ENCODE peak calls at places on chromosomes 16 and 17, in four cellular contexts. C is GM12864, B is lower leg skin, J is cardiac muscle cell. F is an unnamed sample.

GRCh38 chr17:77325537-77325825 is 184.7 kb downstream of the SEC14L1 start:
- DNase-seq in C (no peak), B (no peak), J (no peak), F (no peak)

GRCh38 chr16:8623634-8624033 is 2.1 kb downstream of the METTL22 start:
- DNase-seq in C (no peak), B (no peak), J (no peak), F (no peak)

GRCh38 chr17:81869221-81870154 is 1.6 kb downstream of the ARHGDIA start:
- DNase-seq in C (no peak), B (no peak), J (peak; percentile 72), F (peak; percentile 71)

GRCh38 chr17:40824015-40824832 is 1.8 kb upstream of the KRT10 start:
- DNase-seq in C (no peak), B (no peak), J (no peak), F (no peak)

GRCh38 chr17:82229686-82230626 is 1.1 kb downstream of the SLC16A3 start:
- DNase-seq in C (no peak), B (peak; percentile 87), J (peak; percentile 51), F (no peak)

GRCh38 chr17:48625502-48626201 is 506 bp downstream of the HOXB9 start:
- DNase-seq in C (no peak), B (no peak), J (no peak), F (no peak)

GRCh38 chr17:8155341-8156173 is 3.4 kb upstream of the PER1 start:
- DNase-seq in C (no peak), B (peak; percentile 85), J (peak; percentile 45), F (no peak)

GRCh38 chr17:33968350-33969044 is 286.6 kb upstream of the CCL2 start:
- DNase-seq in C (peak; percentile 82), B (no peak), J (no peak), F (peak; percentile 7)

DNA sequence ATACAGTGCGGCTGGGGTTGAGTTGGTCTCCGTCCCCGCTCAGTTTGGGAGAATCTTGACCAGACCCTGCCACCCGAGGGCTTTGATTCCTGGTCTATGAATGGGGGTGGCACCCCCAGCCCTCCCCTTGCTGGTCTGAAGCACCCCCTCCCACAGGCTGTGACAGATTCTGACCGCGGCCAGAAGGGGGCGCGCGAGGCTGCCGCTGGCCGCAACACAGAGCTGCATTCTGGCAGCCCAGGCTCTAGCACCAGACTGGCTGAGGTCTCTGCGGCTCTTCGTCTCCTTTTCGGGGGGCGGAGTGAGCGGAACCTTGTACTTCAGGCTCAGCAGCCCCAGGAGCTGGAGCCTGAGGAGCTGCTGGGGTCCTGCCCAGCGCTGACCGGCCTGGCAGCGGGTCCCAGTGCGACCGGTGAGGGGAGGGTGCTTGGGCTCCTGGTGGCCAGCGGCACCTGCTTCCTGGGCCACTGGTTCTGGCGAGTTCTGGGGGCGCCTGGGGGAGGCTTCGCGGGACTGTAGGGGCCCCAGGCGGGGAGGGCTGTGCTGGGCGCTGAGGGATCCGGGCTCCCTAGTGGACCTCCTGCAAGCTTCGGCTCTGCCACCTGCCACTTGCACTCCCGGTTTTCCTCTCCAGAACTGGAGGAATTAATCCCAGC is 1011.6 kb downstream of the KCNJ18 start:
- DNase-seq in C (no peak), B (no peak), J (no peak), F (no peak)
- TF ChIP-seq CTCF in C (no peak), B (no peak), J (no peak), F (no peak)

DNA sequence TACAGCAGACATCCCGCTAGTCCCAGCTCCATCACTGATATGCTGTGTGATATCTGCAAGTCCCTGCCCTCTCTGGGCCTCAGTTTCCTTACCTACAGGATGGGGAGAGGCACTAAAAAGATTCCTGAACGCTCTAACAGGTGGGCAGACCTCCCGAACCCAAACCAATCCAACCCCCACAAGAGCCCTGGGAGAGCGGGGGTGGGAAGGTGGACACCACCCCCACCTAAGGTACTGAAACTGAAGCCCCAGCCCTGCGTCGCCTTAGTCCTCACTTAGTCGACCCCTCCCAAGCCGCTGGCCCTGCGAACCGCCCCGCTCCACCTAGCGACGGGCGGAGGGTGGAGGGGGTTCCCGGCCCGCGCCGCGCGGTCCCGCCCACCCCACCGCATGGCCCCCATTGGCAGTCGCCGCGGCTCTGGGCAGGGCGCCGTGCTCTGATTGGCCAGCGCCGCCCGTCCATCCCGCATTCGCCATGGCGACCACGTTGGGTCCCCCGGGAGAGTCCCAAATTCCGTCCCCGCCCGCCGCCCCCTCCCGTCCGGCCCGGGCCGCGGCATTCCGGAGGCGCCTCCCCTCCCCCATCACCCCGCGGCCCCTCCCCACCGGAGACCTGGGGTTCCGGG is 578 bp downstream of the CCDC102A start:
- DNase-seq in C (peak; percentile 70), B (peak; percentile 99), J (peak; percentile 94), F (peak; percentile 95)
- TF ChIP-seq CTCF in C (peak; percentile 25), B (no peak), J (peak; percentile 23), F (no peak)

DNA sequence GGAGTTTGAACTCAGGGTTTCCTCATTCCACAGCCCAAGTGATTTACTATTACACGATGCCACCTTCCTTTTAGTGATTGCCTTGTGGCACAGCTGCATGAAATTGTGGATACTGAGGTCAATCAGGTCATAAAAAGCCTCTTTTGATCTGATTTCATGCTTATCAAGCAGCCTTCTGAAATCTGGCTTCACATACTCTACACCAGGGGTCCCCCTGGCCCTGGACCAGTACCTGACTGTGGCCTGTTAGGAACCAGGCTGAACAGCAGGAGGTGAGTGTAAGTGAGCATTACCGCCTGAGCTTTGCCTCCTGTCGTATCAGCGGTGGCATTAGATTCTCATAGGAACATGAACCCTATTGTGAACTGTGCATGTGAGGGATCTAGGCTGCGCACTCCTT is 13.8 kb downstream of the SLFN5 start:
- DNase-seq in C (no peak), B (no peak), J (no peak), F (no peak)
- TF ChIP-seq CTCF in C (no peak), B (no peak), J (no peak), F (no peak)

DNA sequence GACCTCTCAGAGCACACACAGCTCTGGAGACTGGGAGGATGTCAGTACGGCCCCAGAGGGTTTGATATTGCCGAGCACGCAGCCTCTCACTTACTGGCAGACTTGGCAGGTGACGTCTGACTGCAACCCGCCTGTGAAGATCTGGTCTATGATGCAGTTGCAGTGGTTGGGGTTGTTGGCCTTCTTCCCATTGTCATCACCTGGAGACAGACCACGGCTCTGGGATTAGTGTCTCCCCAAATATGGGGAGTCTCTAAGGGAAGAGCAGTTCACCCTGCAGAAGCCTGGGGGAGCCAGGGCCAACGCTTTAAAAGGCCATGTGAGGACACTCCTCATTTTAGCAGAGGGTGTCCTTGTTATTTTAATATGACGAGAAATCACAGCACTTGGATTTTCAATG is 30.1 kb downstream of the USP22 start:
- DNase-seq in C (no peak), B (no peak), J (no peak), F (no peak)
- TF ChIP-seq CTCF in C (no peak), B (no peak), J (no peak), F (no peak)

DNA sequence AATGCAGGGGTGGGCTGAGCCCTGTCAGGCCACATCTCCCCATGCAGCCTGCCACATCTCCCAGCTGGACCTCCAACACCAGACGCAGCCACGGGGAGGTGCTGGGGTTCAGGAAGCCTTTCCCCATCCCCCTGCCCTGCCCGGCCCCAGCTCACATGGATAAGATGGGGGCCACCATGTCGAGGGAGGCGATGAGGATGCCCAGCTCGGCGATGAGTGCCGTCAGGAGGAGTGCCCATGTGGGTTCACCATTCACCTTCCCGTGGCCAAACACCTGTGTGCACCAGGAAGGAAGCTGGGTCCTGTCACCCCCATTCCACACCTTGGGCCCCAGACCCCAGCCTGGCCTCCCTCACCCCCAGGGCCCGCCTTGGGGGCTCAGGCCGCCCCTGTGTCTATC is 5.7 kb upstream of the LCAT start:
- DNase-seq in C (no peak), B (no peak), J (no peak), F (no peak)
- TF ChIP-seq CTCF in C (no peak), B (no peak), J (no peak), F (no peak)

GRCh38 chr16:16166952-16167351 is 56.3 kb downstream of the ABCC6 start:
- DNase-seq in C (no peak), B (no peak), J (no peak), F (no peak)

GRCh38 chr16:16166085-16166484 is 57.2 kb downstream of the ABCC6 start:
- DNase-seq in C (no peak), B (no peak), J (no peak), F (no peak)

GRCh38 chr16:16171332-16171919 is 51.9 kb downstream of the ABCC6 start:
- DNase-seq in C (no peak), B (no peak), J (no peak), F (no peak)

GRCh38 chr16:16169615-16170014 is 53.7 kb downstream of the ABCC6 start:
- DNase-seq in C (no peak), B (no peak), J (no peak), F (no peak)

GRCh38 chr16:16167927-16168326 is 55.4 kb downstream of the ABCC6 start:
- DNase-seq in C (no peak), B (no peak), J (no peak), F (no peak)
- TF ChIP-seq CTCF in C (no peak), B (no peak), J (no peak), F (no peak)

GRCh38 chr17:4934173-4934979 is 2.3 kb downstream of the GP1BA start:
- DNase-seq in C (no peak), B (no peak), J (no peak), F (peak; percentile 52)
- TF ChIP-seq CTCF in C (peak; percentile 14), B (no peak), J (peak; percentile 58), F (no peak)